ENCODE peak calls at places on chromosomes 2 and 18, in eight cellular contexts. H, V, W, U, X, O, L and Y are unnamed samples.
A peak's percentile ranks its signal among the peaks of the same experiment; 100 is the strongest.

GRCh38 chr2:20634430-20635095 is 16.3 kb downstream of the HS1BP3 start:
- DNase-seq in W (no peak), U (no peak), V (peak; percentile 57), O (no peak), X (no peak), H (no peak), L (no peak), Y (no peak)

GRCh38 chr2:10982931-10983701 is 71.4 kb downstream of the KCNF1 start:
- DNase-seq in X (no peak), W (no peak), L (no peak), U (no peak), V (no peak), H (no peak), O (peak; percentile 16), Y (peak; percentile 79)

GRCh38 chr2:51919395-51919794 is 887.5 kb upstream of the NRXN1 start:
- DNase-seq in V (no peak), L (no peak), H (no peak), U (no peak), W (no peak), X (no peak), O (no peak), Y (no peak)

GRCh38 chr2:20224716-20225293 is at the start of gene SDC1:
- DNase-seq in O (peak; percentile 80), U (peak; percentile 67), X (no peak), L (no peak), V (no peak), W (no peak), H (peak; percentile 56), Y (no peak)

GRCh38 chr2:45843136-45843535 is 191.7 kb downstream of the PRKCE start:
- DNase-seq in V (no peak), W (no peak), U (no peak), L (no peak), O (no peak), H (no peak), X (no peak), Y (no peak)

GRCh38 chr2:239211391-239212094 is 189.3 kb downstream of the HDAC4 start:
- DNase-seq in V (no peak), H (no peak), L (no peak), X (no peak), U (no peak), O (no peak), W (no peak), Y (no peak)

GRCh38 chr2:70541481-70542020 is 12.1 kb downstream of the TGFA start:
- DNase-seq in V (no peak), H (no peak), X (no peak), O (no peak), W (no peak), U (no peak), L (no peak), Y (no peak)

GRCh38 chr2:225512873-225513580 is 113.5 kb downstream of the NYAP2 start:
- DNase-seq in U (no peak), L (no peak), V (no peak), W (no peak), H (no peak), X (no peak), O (peak; percentile 21), Y (no peak)

GRCh38 chr18:10061566-10061965 is 147.8 kb downstream of the VAPA start:
- DNase-seq in H (no peak), O (no peak), L (no peak), X (no peak), U (no peak), W (no peak), V (no peak), Y (no peak)

GRCh38 chr2:14751581-14751980 is 119.1 kb downstream of the LRATD1 start:
- DNase-seq in X (no peak), U (no peak), L (no peak), V (no peak), O (no peak), H (no peak), W (no peak), Y (no peak)

GRCh38 chr2:174051741-174052638 is 86.8 kb upstream of the SP3 start:
- DNase-seq in U (peak; percentile 91), X (no peak), L (no peak), O (peak; percentile 75), H (no peak), V (no peak), W (no peak), Y (no peak)

GRCh38 chr18:48827321-48828200 is 123.2 kb downstream of the SMAD7 start:
- DNase-seq in X (no peak), U (peak; percentile 74), W (no peak), O (peak; percentile 77), V (no peak), L (no peak), H (no peak), Y (peak; percentile 30)

GRCh38 chr2:234686088-234686890 is 189.4 kb upstream of the ARL4C start:
- DNase-seq in L (no peak), X (no peak), V (no peak), U (peak; percentile 95), H (peak; percentile 36), O (peak; percentile 58), W (no peak), Y (no peak)

GRCh38 chr18:69523582-69523981 is 122.9 kb downstream of the DOK6 start:
- DNase-seq in X (no peak), U (no peak), L (no peak), O (no peak), W (no peak), H (no peak), V (no peak), Y (no peak)